ENCODE peak calls at places on chromosome 15, in nine cellular contexts. V, O, B, Z, F, N, M, I and D are unnamed samples.

GRCh38 chr15:57053470-57053869 is 135.0 kb downstream of the TCF12 start:
- DNase-seq in B (no peak), V (no peak), N (no peak), Z (no peak), M (no peak), O (no peak), F (no peak), I (no peak), D (no peak)

GRCh38 chr15:63763476-63764123 is 70.1 kb downstream of the HERC1 start:
- DNase-seq in F (no peak), I (no peak), V (peak), B (no peak), O (peak), M (no peak), N (no peak), Z (no peak), D (no peak)

GRCh38 chr15:69643476-69643875 is 190.9 kb downstream of the RPLP1 start:
- DNase-seq in Z (no peak), I (no peak), V (no peak), M (no peak), O (no peak), F (no peak), B (no peak), N (no peak), D (peak)

GRCh38 chr15:62119224-62119925 is 45.7 kb downstream of the C2CD4B start:
- DNase-seq in O (peak), V (peak), N (no peak), Z (no peak), F (no peak), B (no peak), M (no peak), I (peak), D (no peak)

GRCh38 chr15:66228807-66229557 is 24.6 kb downstream of the MEGF11 start:
- DNase-seq in Z (no peak), I (no peak), V (no peak), O (no peak), M (no peak), N (no peak), B (no peak), F (no peak), D (no peak)

GRCh38 chr15:77748078-77749064 is 115.7 kb upstream of the LINGO1 start:
- DNase-seq in B (no peak), N (no peak), I (no peak), M (no peak), V (no peak), O (no peak), Z (no peak), F (no peak), D (peak)

GRCh38 chr15:29854413-29854812 is 32.1 kb upstream of the TJP1 start:
- DNase-seq in N (no peak), V (no peak), F (no peak), M (no peak), Z (no peak), O (peak), B (no peak), I (no peak), D (no peak)

GRCh38 chr15:66170042-66170441 is 83.5 kb downstream of the MEGF11 start:
- DNase-seq in Z (no peak), V (no peak), I (no peak), B (no peak), O (no peak), M (no peak), N (no peak), F (no peak), D (no peak)

GRCh38 chr15:44009056-44009455 is 182.3 kb downstream of the WDR76 start:
- DNase-seq in Z (no peak), I (no peak), M (no peak), F (no peak), B (no peak), O (peak), N (no peak), V (no peak), D (no peak)

GRCh38 chr15:83011271-83012037 is at the start of gene C15orf40:
- DNase-seq in F (peak), O (peak), Z (peak), I (peak), M (peak), B (peak), V (peak), N (peak), D (peak)

GRCh38 chr15:77034620-77035467 is 36.1 kb downstream of the TSPAN3 start:
- DNase-seq in N (peak), V (no peak), O (no peak), F (peak), Z (no peak), I (peak), B (peak), M (peak), D (peak)

GRCh38 chr15:89496155-89497098 is at the start of gene RHCG:
- DNase-seq in O (peak), M (no peak), N (no peak), B (no peak), F (peak), I (peak), V (peak), Z (no peak), D (no peak)

GRCh38 chr15:35170216-35170615 is 85.1 kb upstream of the NANOGP8 start:
- DNase-seq in Z (no peak), I (no peak), B (no peak), M (no peak), F (no peak), V (no peak), O (no peak), N (no peak), D (no peak)

GRCh38 chr15:71469393-71469792 is 341.0 kb upstream of the NR2E3 start:
- DNase-seq in Z (no peak), F (no peak), O (no peak), I (no peak), N (no peak), V (no peak), M (no peak), B (no peak), D (no peak)

GRCh38 chr15:93399121-93399520 is 310.1 kb upstream of the RGMA start:
- DNase-seq in I (no peak), O (no peak), F (no peak), B (no peak), N (no peak), V (no peak), M (no peak), Z (no peak), D (no peak)

DNA sequence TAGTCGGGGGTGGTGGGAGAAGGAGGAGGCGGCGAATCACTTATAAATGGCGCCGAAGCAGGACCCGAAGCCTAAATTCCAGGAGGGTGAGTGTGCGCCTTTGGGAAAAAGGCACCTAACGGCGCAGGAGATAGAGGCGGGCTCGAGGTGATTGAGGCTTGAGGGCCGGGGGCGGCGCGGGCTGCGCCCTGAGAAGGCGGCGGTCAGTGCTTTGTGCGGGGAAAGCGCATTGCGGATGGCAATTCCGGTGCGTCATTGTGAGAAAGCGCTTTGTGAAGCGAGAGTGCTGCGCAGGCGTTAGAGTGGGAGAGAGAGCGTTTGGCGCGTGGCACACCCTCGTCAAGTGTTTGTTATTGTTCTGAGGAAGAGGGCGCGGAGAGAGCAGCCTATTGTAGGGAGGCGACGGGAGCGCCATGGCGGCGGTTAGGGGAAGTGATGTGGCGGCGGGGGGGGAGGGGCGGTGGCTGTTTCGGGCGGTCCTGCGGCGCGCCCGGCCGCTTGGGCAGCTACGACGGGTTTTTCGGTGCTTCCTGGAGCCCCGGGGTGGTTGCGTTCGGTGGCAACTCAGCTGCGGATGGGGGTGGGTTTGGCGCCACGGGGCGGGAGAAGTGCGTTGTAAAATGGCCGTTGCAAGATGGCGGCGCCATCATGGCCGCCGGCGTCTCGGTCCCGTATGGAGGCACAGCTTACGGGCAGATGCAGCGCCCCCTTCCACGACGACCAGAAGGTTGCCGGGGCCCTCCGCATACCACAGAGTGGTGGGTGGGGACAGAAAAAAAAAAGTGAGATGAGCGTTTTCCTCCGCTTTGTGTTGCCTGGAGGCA is 494 bp downstream of the MORF4L1 start:
- DNase-seq in O (peak), V (peak), Z (peak), I (peak), M (peak), B (peak), N (peak), F (peak), D (peak)
- TF ChIP-seq CTCF in O (peak), V (peak), Z (no peak), I (peak), M (peak), B (peak), N (no peak), F (peak), D (no peak)

GRCh38 chr15:68124700-68125099 is 70.6 kb downstream of the PIAS1 start:
- DNase-seq in O (no peak), I (no peak), B (no peak), N (no peak), M (no peak), V (no peak), Z (no peak), F (no peak), D (no peak)

GRCh38 chr15:68130851-68131250 is 74.3 kb downstream of the CALML4 start:
- DNase-seq in O (no peak), V (no peak), M (no peak), I (no peak), Z (no peak), F (no peak), N (no peak), B (no peak), D (no peak)

GRCh38 chr15:68129072-68129471 is 75.0 kb downstream of the PIAS1 start:
- DNase-seq in O (no peak), M (no peak), N (no peak), B (no peak), V (no peak), F (no peak), I (no peak), Z (no peak), D (no peak)

GRCh38 chr15:68126415-68126814 is 72.3 kb downstream of the PIAS1 start:
- DNase-seq in O (peak), B (no peak), Z (no peak), V (no peak), I (no peak), F (no peak), N (no peak), M (peak), D (peak)
- TF ChIP-seq CTCF in O (no peak), B (no peak), Z (no peak), V (no peak), I (no peak), F (no peak), N (no peak), M (no peak), D (no peak)

DNA sequence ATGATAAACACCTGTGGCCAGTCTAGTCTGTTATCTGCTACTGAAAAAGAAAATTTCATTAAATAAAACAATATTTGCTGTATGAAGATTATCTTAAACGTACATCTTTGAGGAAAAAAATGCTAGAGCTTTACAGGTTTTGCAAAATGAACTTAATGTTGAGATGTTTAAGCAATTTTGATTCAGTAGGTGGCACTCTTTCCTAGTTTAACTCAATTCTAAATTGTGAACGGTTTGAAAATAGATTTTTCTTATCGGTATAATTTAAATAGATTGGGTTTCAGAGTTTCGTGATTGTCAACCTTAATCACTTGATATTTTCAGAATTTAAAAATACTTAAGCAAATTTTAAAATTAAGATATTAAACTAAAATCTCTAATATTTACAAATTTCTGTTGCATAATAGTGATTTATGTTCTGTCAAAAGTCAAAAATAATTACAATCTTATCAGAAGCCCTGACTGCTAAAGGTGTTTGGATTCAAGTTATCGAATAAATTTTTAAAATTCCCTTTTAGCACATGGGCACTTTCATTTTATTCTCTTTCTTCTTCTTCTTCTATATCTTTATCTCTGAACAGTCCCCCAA is 7.0 kb upstream of the RNF111 start:
- DNase-seq in I (no peak), Z (no peak), O (peak), V (no peak), M (no peak), B (no peak), N (no peak), F (no peak), D (no peak)
- TF ChIP-seq CTCF in I (peak), Z (no peak), O (peak), V (peak), M (peak), B (peak), N (no peak), F (peak), D (peak)

GRCh38 chr15:27077790-27078189 is 106.8 kb downstream of the GABRG3 start:
- DNase-seq in N (no peak), M (no peak), Z (no peak), I (no peak), O (no peak), B (no peak), V (no peak), F (no peak), D (no peak)

GRCh38 chr15:27070816-27071215 is 99.8 kb downstream of the GABRG3 start:
- DNase-seq in F (no peak), B (no peak), N (no peak), M (no peak), V (no peak), Z (no peak), I (no peak), O (no peak), D (no peak)

GRCh38 chr15:27074179-27074578 is 103.2 kb downstream of the GABRG3 start:
- DNase-seq in Z (no peak), I (no peak), B (no peak), N (no peak), M (no peak), V (no peak), O (no peak), F (no peak), D (no peak)
- TF ChIP-seq CTCF in Z (no peak), I (no peak), B (no peak), N (no peak), M (no peak), V (no peak), O (no peak), F (no peak), D (no peak)

GRCh38 chr15:92149029-92149428 is 244.7 kb upstream of the ST8SIA2 start:
- DNase-seq in F (no peak), M (no peak), Z (no peak), V (no peak), B (no peak), N (no peak), I (no peak), O (no peak), D (no peak)

GRCh38 chr15:92152983-92153382 is 240.7 kb upstream of the ST8SIA2 start:
- DNase-seq in Z (no peak), N (no peak), I (no peak), M (no peak), F (no peak), B (no peak), V (no peak), O (no peak), D (no peak)

GRCh38 chr15:92155941-92156340 is 237.7 kb upstream of the ST8SIA2 start:
- DNase-seq in N (no peak), I (no peak), O (no peak), M (no peak), V (no peak), B (no peak), F (no peak), Z (no peak), D (no peak)

GRCh38 chr15:92149469-92149868 is 244.2 kb upstream of the ST8SIA2 start:
- DNase-seq in M (no peak), N (no peak), Z (no peak), F (no peak), O (no peak), I (no peak), V (no peak), B (no peak), D (no peak)

DNA sequence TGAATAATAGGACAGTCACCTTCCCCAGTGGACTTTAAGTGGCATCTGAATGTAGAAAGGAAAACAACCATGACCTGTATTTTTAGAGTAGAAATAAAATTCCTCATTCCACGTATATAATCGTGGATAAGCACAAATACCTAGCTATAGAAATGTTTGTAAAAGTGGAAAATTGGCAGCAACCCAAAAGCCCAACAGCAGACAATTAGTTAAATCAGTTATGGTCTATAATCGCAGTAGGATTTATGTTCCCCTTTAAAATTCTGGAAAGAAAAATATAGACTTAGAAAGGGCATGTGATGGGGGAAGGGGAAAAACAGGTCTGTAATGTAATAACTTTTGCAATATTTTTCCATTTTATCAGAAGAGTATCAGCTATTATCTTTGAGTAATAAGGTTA is 241.9 kb upstream of the ST8SIA2 start:
- DNase-seq in Z (no peak), V (no peak), I (no peak), F (no peak), O (no peak), B (no peak), M (no peak), N (no peak), D (no peak)
- TF ChIP-seq CTCF in Z (no peak), V (no peak), I (no peak), F (no peak), O (no peak), B (no peak), M (no peak), N (no peak), D (no peak)

GRCh38 chr15:48565560-48566482 is 79.7 kb downstream of the FBN1 start:
- DNase-seq in B (no peak), N (no peak), O (peak), V (no peak), F (no peak), M (no peak), I (no peak), Z (no peak), D (no peak)
- TF ChIP-seq CTCF in B (no peak), N (no peak), O (no peak), V (no peak), F (no peak), M (no peak), I (no peak), Z (no peak), D (no peak)

GRCh38 chr15:31481157-31481556 is 154.5 kb downstream of the KLF13 start:
- DNase-seq in Z (no peak), N (no peak), V (no peak), M (no peak), B (no peak), F (no peak), O (no peak), I (no peak), D (no peak)
- TF ChIP-seq CTCF in Z (no peak), N (no peak), V (no peak), M (no peak), B (no peak), F (no peak), O (no peak), I (no peak), D (no peak)

GRCh38 chr15:48962662-48963523 is 826 bp downstream of the SHC4 start:
- DNase-seq in I (peak), M (peak), N (no peak), Z (no peak), F (no peak), B (no peak), V (no peak), O (peak), D (no peak)

GRCh38 chr15:48965972-48966371 is 2.3 kb upstream of the SHC4 start:
- DNase-seq in V (peak), M (no peak), Z (no peak), O (peak), I (peak), N (no peak), B (no peak), F (no peak), D (no peak)

GRCh38 chr15:48964898-48965297 is 1.2 kb upstream of the SHC4 start:
- DNase-seq in N (no peak), I (no peak), F (no peak), Z (no peak), B (no peak), V (no peak), O (no peak), M (no peak), D (no peak)

GRCh38 chr15:48966595-48967301 is 3.0 kb upstream of the SHC4 start:
- DNase-seq in I (peak), N (no peak), Z (no peak), B (no peak), V (peak), F (no peak), O (peak), M (no peak), D (no peak)

GRCh38 chr15:48963524-48964113 is at the start of gene SHC4:
- DNase-seq in O (peak), M (peak), B (peak), I (peak), N (no peak), F (no peak), V (no peak), Z (no peak), D (peak)
- TF ChIP-seq CTCF in O (peak), M (no peak), B (peak), I (no peak), N (no peak), F (no peak), V (no peak), Z (no peak), D (no peak)